ENCODE peak calls at places on chromosomes 16 and 17, in five cellular contexts. H is pancreas, J is SK-N-SH treated with all-trans-retinoic acid at 6 μM for 48 hours, Z is PC-3, T is Right ventricle myocardium superior. Q is an unnamed sample.

GRCh38 chr16:85151603-85152413 is 39.5 kb upstream of the CIBAR2 start:
- ATAC-seq in H (peak; percentile 53), J (peak; percentile 95), Z (peak; percentile 77), T (peak; percentile 74), Q (peak; percentile 64)

GRCh38 chr16:85628651-85629050 is 15.5 kb downstream of the GSE1 start:
- ATAC-seq in H (no peak), J (no peak), Z (no peak), T (no peak), Q (no peak)

GRCh38 chr17:67862614-67863217 is 37.4 kb downstream of the BPTF start:
- ATAC-seq in H (no peak), J (no peak), Z (peak; percentile 17), T (no peak), Q (no peak)

GRCh38 chr17:36592316-36592710 is 634 bp downstream of the DHRS11 start:
- ATAC-seq in H (peak; percentile 32), J (peak; percentile 62), Z (peak; percentile 48), T (peak; percentile 21), Q (peak; percentile 6)

GRCh38 chr16:55421225-55421624 is 57.8 kb upstream of the MMP2 start:
- ATAC-seq in H (no peak), J (no peak), Z (no peak), T (no peak), Q (no peak)

GRCh38 chr16:88086571-88087516 is 135.6 kb downstream of the BANP start:
- ATAC-seq in H (no peak), J (no peak), Z (no peak), T (no peak), Q (no peak)

GRCh38 chr17:49798738-49799137 is 10.3 kb downstream of the KAT7 start:
- ATAC-seq in H (no peak), J (no peak), Z (no peak), T (no peak), Q (no peak)

GRCh38 chr16:83098536-83098935 is 471.8 kb downstream of the CDH13 start:
- ATAC-seq in H (no peak), J (no peak), Z (no peak), T (no peak), Q (no peak)

GRCh38 chr17:31085563-31085962 is 9.2 kb upstream of the NF1 start:
- ATAC-seq in H (no peak), J (peak; percentile 93), Z (no peak), T (no peak), Q (peak; percentile 73)

GRCh38 chr17:82153745-82154375 is 55.8 kb upstream of the FASN start:
- ATAC-seq in H (peak; percentile 84), J (peak; percentile 90), Z (peak; percentile 96), T (peak; percentile 96), Q (peak; percentile 89)

GRCh38 chr16:80672379-80672778 is 131.6 kb downstream of the DYNLRB2 start:
- ATAC-seq in H (no peak), J (no peak), Z (no peak), T (no peak), Q (no peak)

GRCh38 chr17:35372846-35373531 is 432 bp downstream of the SLFN11 start:
- ATAC-seq in H (peak; percentile 43), J (no peak), Z (peak; percentile 21), T (peak; percentile 13), Q (peak; percentile 45)

GRCh38 chr17:2059125-2059836 is 4.4 kb downstream of the HIC1 start:
- ATAC-seq in H (no peak), J (no peak), Z (no peak), T (no peak), Q (no peak)

GRCh38 chr17:16419074-16419928 is 3.9 kb downstream of the TRPV2 start:
- ATAC-seq in H (no peak), J (peak; percentile 86), Z (peak; percentile 83), T (no peak), Q (peak; percentile 38)

GRCh38 chr16:88970539-88971065 is 6.4 kb downstream of the CBFA2T3 start:
- ATAC-seq in H (no peak), J (no peak), Z (no peak), T (no peak), Q (no peak)

GRCh38 chr17:4520881-4521600 is 22.4 kb downstream of the SPNS2 start:
- ATAC-seq in H (peak; percentile 74), J (no peak), Z (peak; percentile 57), T (peak; percentile 46), Q (peak; percentile 67)

GRCh38 chr16:2785101-2785991 is 2.0 kb downstream of the PRSS33 start:
- ATAC-seq in H (peak; percentile 39), J (no peak), Z (peak; percentile 39), T (peak; percentile 24), Q (peak; percentile 17)

GRCh38 chr16:16863672-16864071 is 484.7 kb downstream of the NPIPA7 start:
- ATAC-seq in H (no peak), J (no peak), Z (no peak), T (peak; percentile 74), Q (no peak)

GRCh38 chr17:40474419-40475002 is 26.9 kb downstream of the TNS4 start:
- ATAC-seq in H (no peak), J (no peak), Z (no peak), T (no peak), Q (peak; percentile 12)

GRCh38 chr16:31375231-31375630 is 17.9 kb upstream of the ITGAD start:
- ATAC-seq in H (no peak), J (no peak), Z (no peak), T (no peak), Q (no peak)

GRCh38 chr17:39196820-39197331 is 593 bp downstream of the CACNB1 start:
- ATAC-seq in H (no peak), J (peak; percentile 41), Z (peak; percentile 22), T (no peak), Q (no peak)

GRCh38 chr17:44220211-44221071 is 966 bp upstream of the UBTF start:
- ATAC-seq in H (peak; percentile 22), J (peak; percentile 15), Z (peak; percentile 5), T (peak; percentile 34), Q (peak; percentile 37)

GRCh38 chr17:62619413-62620155 is 7.9 kb upstream of the MRC2 start:
- ATAC-seq in H (no peak), J (no peak), Z (no peak), T (peak; percentile 22), Q (no peak)

GRCh38 chr16:20940864-20941634 is 40.5 kb downstream of the LYRM1 start:
- ATAC-seq in H (no peak), J (no peak), Z (no peak), T (no peak), Q (no peak)

GRCh38 chr16:48426244-48427135 is 41.3 kb upstream of the SIAH1 start:
- ATAC-seq in H (no peak), J (no peak), Z (peak; percentile 31), T (peak; percentile 46), Q (no peak)

GRCh38 chr16:64136314-64136713 is 985.5 kb downstream of the CDH11 start:
- ATAC-seq in H (no peak), J (no peak), Z (no peak), T (no peak), Q (no peak)

GRCh38 chr17:82106697-82107305 is 8.8 kb upstream of the FASN start:
- ATAC-seq in H (no peak), J (no peak), Z (no peak), T (peak; percentile 9), Q (peak; percentile 5)

GRCh38 chr16:75309156-75309555 is 57.7 kb upstream of the BCAR1 start:
- ATAC-seq in H (no peak), J (no peak), Z (no peak), T (no peak), Q (no peak)

GRCh38 chr16:55759983-55760664 is 72.8 kb downstream of the CES1 start:
- ATAC-seq in H (no peak), J (no peak), Z (no peak), T (peak; percentile 86), Q (no peak)